ENCODE peak calls at places on chromosome 15, in nine cellular contexts. J is mammary epithelial cell, X is AG10803, V is foreskin fibroblast, U is H1, E is thyroid gland, G is NB4, P is thoracic aorta, O is fibroblast of lung. F is an unnamed sample.
A peak's percentile ranks its signal among the peaks of the same experiment; 100 is the strongest.

GRCh38 chr15:67033521-67033920 is 31.9 kb upstream of the SMAD3 start:
- DNase-seq in J (no peak), X (no peak), V (no peak), U (no peak), E (peak; percentile 42), G (peak; percentile 58), P (no peak), O (no peak), F (no peak)

GRCh38 chr15:65790692-65791334 is 1.3 kb downstream of the DENND4A start:
- DNase-seq in J (no peak), X (no peak), V (peak; percentile 25), U (no peak), E (no peak), G (peak; percentile 59), P (no peak), O (no peak), F (peak; percentile 40)

GRCh38 chr15:75061272-75061671 is 37.9 kb downstream of the PPCDC start:
- DNase-seq in J (peak; percentile 52), X (peak; percentile 59), V (peak; percentile 55), U (no peak), E (no peak), G (peak; percentile 92), P (no peak), O (peak; percentile 71), F (peak; percentile 67)

GRCh38 chr15:90266485-90266884 is 1.0 kb downstream of the NGRN start:
- DNase-seq in J (peak; percentile 19), X (peak; percentile 24), V (peak; percentile 56), U (no peak), E (no peak), G (peak; percentile 31), P (no peak), O (peak; percentile 22), F (peak; percentile 29)

GRCh38 chr15:94584833-94585244 is 353.5 kb downstream of the MCTP2 start:
- DNase-seq in J (peak; percentile 33), X (no peak), V (no peak), U (no peak), E (no peak), G (peak; percentile 95), P (no peak), O (peak; percentile 39), F (peak; percentile 17)

GRCh38 chr15:58473720-58474119 is 41.9 kb downstream of the LIPC start:
- DNase-seq in J (peak; percentile 93), X (peak; percentile 83), V (peak; percentile 57), U (no peak), E (no peak), G (peak; percentile 20), P (no peak), O (peak; percentile 96), F (peak; percentile 91)

GRCh38 chr15:37106490-37107001 is 6.2 kb upstream of the MEIS2 start:
- DNase-seq in J (no peak), X (no peak), V (peak; percentile 55), U (no peak), E (no peak), G (peak; percentile 38), P (no peak), O (peak; percentile 67), F (peak; percentile 68)

GRCh38 chr15:35624881-35625280 is 78.9 kb upstream of the DPH6 start:
- DNase-seq in J (peak; percentile 26), X (peak; percentile 91), V (peak; percentile 94), U (no peak), E (peak; percentile 68), G (peak; percentile 33), P (peak; percentile 66), O (peak; percentile 86), F (peak; percentile 97)

GRCh38 chr15:48984811-48985352 is 21.2 kb upstream of the SHC4 start:
- DNase-seq in J (no peak), X (peak; percentile 67), V (peak; percentile 37), U (no peak), E (no peak), G (no peak), P (no peak), O (peak; percentile 36), F (no peak)

GRCh38 chr15:95653361-95653805 is 677.1 kb upstream of the NR2F2 start:
- DNase-seq in J (no peak), X (no peak), V (peak; percentile 79), U (no peak), E (no peak), G (no peak), P (no peak), O (no peak), F (no peak)

GRCh38 chr15:43769584-43770228 is 7.1 kb downstream of the ELL3 start:
- DNase-seq in J (peak; percentile 18), X (peak; percentile 65), V (peak; percentile 81), U (peak; percentile 34), E (peak; percentile 53), G (peak; percentile 70), P (no peak), O (peak; percentile 57), F (peak; percentile 82)

GRCh38 chr15:68614621-68615035 is 35.8 kb downstream of the CORO2B start:
- DNase-seq in J (no peak), X (no peak), V (no peak), U (peak; percentile 19), E (no peak), G (no peak), P (no peak), O (no peak), F (no peak)

GRCh38 chr15:90214553-90215205 is 13.5 kb downstream of the SEMA4B start:
- DNase-seq in J (no peak), X (no peak), V (no peak), U (no peak), E (peak; percentile 74), G (peak; percentile 36), P (no peak), O (no peak), F (peak; percentile 32)

GRCh38 chr15:40926659-40927496 is 2.3 kb upstream of the DLL4 start:
- DNase-seq in J (no peak), X (no peak), V (no peak), U (no peak), E (no peak), G (no peak), P (no peak), O (no peak), F (no peak)
- H3K4me3 ChIP-seq in J (no peak overlapping the region), X (no peak overlapping the region), V (no peak overlapping the region), U (peak overlapping the region; percentile 71), E (peak overlapping the region; percentile 45), G (no peak overlapping the region), P (no peak overlapping the region), O (no peak overlapping the region), F (no peak overlapping the region)

GRCh38 chr15:99931703-99932603 is 198.7 kb upstream of the LYSMD4 start:
- DNase-seq in J (peak; percentile 9), X (no peak), V (no peak), U (no peak), E (no peak), G (no peak), P (no peak), O (peak; percentile 57), F (no peak)

GRCh38 chr15:99929266-99929665 is 196.0 kb upstream of the LYSMD4 start:
- DNase-seq in J (no peak), X (no peak), V (no peak), U (no peak), E (no peak), G (no peak), P (no peak), O (no peak), F (no peak)

GRCh38 chr15:99930696-99931095 is 197.5 kb upstream of the LYSMD4 start:
- DNase-seq in J (no peak), X (no peak), V (no peak), U (no peak), E (no peak), G (no peak), P (no peak), O (no peak), F (no peak)

GRCh38 chr15:99925661-99926461 is 192.6 kb upstream of the LYSMD4 start:
- DNase-seq in J (peak; percentile 46), X (no peak), V (peak; percentile 52), U (no peak), E (peak; percentile 70), G (peak; percentile 31), P (no peak), O (peak; percentile 27), F (peak; percentile 6)

GRCh38 chr15:99928429-99928981 is 195.3 kb upstream of the LYSMD4 start:
- DNase-seq in J (peak; percentile 65), X (peak; percentile 68), V (peak; percentile 92), U (no peak), E (peak; percentile 76), G (peak; percentile 82), P (peak; percentile 51), O (peak; percentile 72), F (peak; percentile 82)
- TF ChIP-seq CTCF in J (peak; percentile 24), X (peak; percentile 47), V (peak; percentile 24), U (peak; percentile 34), E (peak; percentile 40), G (peak; percentile 22), P (peak; percentile 69), O (peak; percentile 39), F (peak; percentile 56)

DNA sequence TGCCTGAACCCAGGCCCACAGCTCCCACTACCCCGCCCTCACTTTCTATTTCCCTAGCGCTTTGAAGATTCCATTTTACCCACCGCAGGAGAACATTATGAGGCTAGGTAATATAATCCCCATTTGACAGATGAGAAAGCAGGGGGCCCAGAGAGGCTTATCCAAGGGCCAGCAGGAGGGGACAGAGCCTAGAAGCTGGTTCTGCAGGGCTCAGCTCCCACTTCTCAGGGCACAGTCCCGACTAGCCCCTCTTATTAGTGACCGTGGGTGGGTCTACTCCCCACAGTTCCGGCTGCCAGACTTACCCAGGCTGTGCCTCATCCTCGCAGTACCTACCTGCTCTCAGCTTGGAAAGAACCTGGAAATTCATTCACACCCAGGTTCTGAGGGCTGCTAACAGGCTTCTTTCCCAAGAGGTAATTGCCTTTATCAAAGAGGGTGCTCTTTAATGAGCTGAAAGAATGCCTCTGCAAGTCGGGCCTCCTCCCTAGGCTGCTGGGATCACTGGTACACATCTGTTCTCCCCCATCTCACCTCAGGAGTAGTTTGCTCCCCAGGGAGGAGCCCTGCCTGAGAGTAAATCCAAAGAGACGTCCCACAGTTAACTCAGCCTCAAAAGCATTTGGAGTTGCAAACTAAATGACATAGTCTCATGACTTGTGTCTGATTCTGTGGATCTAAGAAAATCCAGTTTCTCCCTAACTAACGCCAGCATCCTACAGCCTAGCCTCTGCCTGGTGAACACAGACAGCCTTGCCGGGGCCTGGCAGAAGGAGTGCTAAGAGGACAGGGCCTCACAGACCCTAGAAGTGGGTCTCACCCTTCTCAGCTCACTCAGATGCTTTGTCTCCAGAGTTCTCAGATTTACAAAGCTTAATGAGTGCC is 125.0 kb downstream of the CHSY1 start:
- DNase-seq in J (no peak), X (peak; percentile 85), V (peak; percentile 42), U (no peak), E (no peak), G (peak; percentile 67), P (no peak), O (peak; percentile 69), F (peak; percentile 82)
- H3K4me3 ChIP-seq in J (no peak overlapping the region), X (no peak overlapping the region), V (no peak overlapping the region), U (no peak overlapping the region), E (no peak overlapping the region), G (peak overlapping the region; percentile 41), P (peak overlapping the region; percentile 32), O (no peak overlapping the region), F (no peak overlapping the region)

DNA sequence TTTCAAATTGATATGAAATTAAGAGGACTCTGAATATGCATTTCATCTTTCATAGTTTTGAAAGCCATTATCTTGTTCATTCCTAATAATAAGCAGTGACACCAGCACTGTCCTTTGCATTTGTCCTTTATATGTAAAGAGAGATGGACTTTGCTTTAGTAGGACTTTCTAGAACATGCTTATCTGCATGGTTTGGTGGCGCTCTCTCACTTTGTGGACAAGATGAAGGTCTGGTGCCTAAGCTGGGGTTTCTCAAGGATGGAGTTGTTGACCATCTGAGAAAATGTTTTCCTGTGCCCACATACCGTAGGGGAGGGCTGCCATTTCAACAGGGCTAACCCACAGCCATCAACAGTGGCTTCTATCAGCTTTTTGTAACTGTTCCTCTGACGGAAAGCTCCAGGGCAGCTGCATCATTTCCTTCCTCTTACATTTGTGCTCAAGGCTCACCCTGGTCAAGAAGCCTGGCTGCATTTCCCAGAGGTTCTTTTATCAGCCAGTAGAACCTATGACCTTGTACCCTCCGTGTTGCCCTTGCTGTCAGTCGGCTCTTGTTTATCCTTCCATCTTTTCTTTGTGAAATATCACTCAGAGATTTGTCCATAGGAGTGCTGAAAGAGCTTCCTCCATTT is 44.5 kb downstream of the ABHD2 start:
- DNase-seq in J (no peak), X (no peak), V (no peak), U (no peak), E (no peak), G (peak; percentile 91), P (no peak), O (no peak), F (no peak)
- TF ChIP-seq CTCF in J (no peak), X (no peak), V (no peak), U (no peak), E (no peak), G (no peak), P (no peak), O (no peak), F (no peak)

F was measured in choroid plexus epithelial cell.